ENCODE peak calls at places on chromosomes 12 and 14, in eight cellular contexts. C is NCI-H1092 treated with DMSO at 0.1 percent for 48 hours; S is activated gamma-delta T cell; J is lower lobe of right lung; F is activated CD4-positive, alpha-beta T cell treated with anti-CD3 and anti-CD28 coated beads, Interleukin-2, amount 50 U/mL, for 48 hours; Z is GM10248; A is stimulated activated CD4-positive, alpha-beta T cell treated with anti-CD3 and anti-CD28 coated beads, Interleukin-4, amount 100 ng/mL, for 4 hours; Q is DMS53. D is an unnamed sample.

GRCh38 chr12:116659771-116660481 is 77.9 kb downstream of the SPRING1 start:
- DNase-seq in C (no peak), S (no peak), J (no peak), F (no peak), Z (no peak), A (no peak), Q (peak), D (no peak)

GRCh38 chr12:96487214-96487613 is 2.2 kb upstream of the CFAP54 start:
- DNase-seq in C (no peak), S (no peak), J (no peak), F (no peak), Z (no peak), A (no peak), Q (no peak), D (no peak)

GRCh38 chr14:54424479-54424901 is 16.7 kb downstream of the CNIH1 start:
- DNase-seq in C (peak), S (no peak), J (no peak), F (no peak), Z (no peak), A (no peak), Q (peak), D (no peak)

GRCh38 chr12:26928661-26929060 is 9.1 kb downstream of the INTS13 start:
- DNase-seq in C (no peak), S (no peak), J (no peak), F (no peak), Z (no peak), A (no peak), Q (no peak), D (no peak)

GRCh38 chr14:79418649-79419415 is 792.5 kb downstream of the DIO2 start:
- DNase-seq in C (no peak), S (no peak), J (no peak), F (no peak), Z (no peak), A (no peak), Q (no peak), D (no peak)

GRCh38 chr12:103909811-103910210 is 20.4 kb upstream of the HSP90B1 start:
- DNase-seq in C (no peak), S (no peak), J (no peak), F (no peak), Z (no peak), A (no peak), Q (no peak), D (no peak)

GRCh38 chr14:60002819-60003492 is 83.0 kb downstream of the LRRC9 start:
- DNase-seq in C (no peak), S (no peak), J (no peak), F (no peak), Z (no peak), A (no peak), Q (peak), D (no peak)

GRCh38 chr14:21098892-21099595 is 589 bp upstream of the ZNF219 start:
- DNase-seq in C (peak), S (no peak), J (no peak), F (no peak), Z (no peak), A (no peak), Q (peak), D (no peak)

GRCh38 chr12:114405449-114406271 is at the start of gene TBX5:
- DNase-seq in C (peak), S (no peak), J (no peak), F (no peak), Z (no peak), A (no peak), Q (no peak), D (no peak)

GRCh38 chr12:83432176-83432719 is 745.5 kb downstream of the TMTC2 start:
- DNase-seq in C (no peak), S (no peak), J (no peak), F (no peak), Z (no peak), A (no peak), Q (peak), D (no peak)

GRCh38 chr14:41034969-41035368 is 571.7 kb upstream of the LRFN5 start:
- DNase-seq in C (no peak), S (no peak), J (no peak), F (no peak), Z (no peak), A (no peak), Q (no peak), D (no peak)

GRCh38 chr12:2283910-2284309 is 231.1 kb downstream of the CACNA1C start:
- DNase-seq in C (no peak), S (no peak), J (no peak), F (no peak), Z (no peak), A (no peak), Q (no peak), D (no peak)